ENCODE peak calls at places on chromosomes 11 and 22, in four cellular contexts. One of them, this sample, is unnamed.

GRCh38 chr11:35605691-35606090 is 12.6 kb upstream of the FJX1 start:
- DNase-seq in HepG2: no peak
- DNase-seq in K562: no peak
- DNase-seq in GM12878: no peak
- DNase-seq in this sample: no peak

GRCh38 chr22:35552186-35552842 is 11.7 kb downstream of the RASD2 start:
- DNase-seq in GM12878: no peak
- DNase-seq in K562: peak; percentile 80
- DNase-seq in HepG2: peak; percentile 23
- DNase-seq in this sample: peak; percentile 99

GRCh38 chr11:119356349-119357031 is 10.0 kb upstream of the MFRP start:
- DNase-seq in GM12878: no peak
- DNase-seq in K562: peak; percentile 89
- DNase-seq in HepG2: no peak
- DNase-seq in this sample: no peak

GRCh38 chr22:49321477-49322055 is 506.1 kb downstream of the BRD1 start:
- DNase-seq in K562: no peak
- DNase-seq in GM12878: no peak
- DNase-seq in HepG2: no peak
- DNase-seq in this sample: no peak

GRCh38 chr11:47714554-47715081 is 551 bp downstream of the AGBL2 start:
- DNase-seq in HepG2: no peak
- DNase-seq in GM12878: no peak
- DNase-seq in K562: no peak
- DNase-seq in this sample: no peak

GRCh38 chr11:28760676-28761390 is 652.6 kb downstream of the METTL15 start:
- DNase-seq in GM12878: no peak
- DNase-seq in K562: no peak
- DNase-seq in HepG2: no peak
- DNase-seq in this sample: no peak

GRCh38 chr11:71235719-71236118 is 16.7 kb downstream of the SHANK2 start:
- DNase-seq in GM12878: no peak
- DNase-seq in HepG2: no peak
- DNase-seq in K562: no peak
- DNase-seq in this sample: no peak

GRCh38 chr11:2653930-2654739 is 45.7 kb downstream of the KCNQ1OT1 start:
- DNase-seq in GM12878: no peak
- DNase-seq in HepG2: no peak
- DNase-seq in K562: no peak
- DNase-seq in this sample: peak; percentile 6

GRCh38 chr22:40593460-40594273 is 42.9 kb downstream of the MRTFA start:
- DNase-seq in GM12878: peak; percentile 68
- DNase-seq in K562: peak; percentile 27
- DNase-seq in HepG2: peak; percentile 25
- DNase-seq in this sample: no peak

GRCh38 chr11:117877120-117877784 is 794 bp upstream of the FXYD6 start:
- DNase-seq in K562: no peak
- DNase-seq in HepG2: no peak
- DNase-seq in GM12878: no peak
- DNase-seq in this sample: no peak

GRCh38 chr11:102494216-102494615 is 36.3 kb downstream of the MMP7 start:
- DNase-seq in HepG2: peak; percentile 94
- DNase-seq in K562: no peak
- DNase-seq in GM12878: no peak
- DNase-seq in this sample: no peak

GRCh38 chr11:34468209-34468841 is 29.6 kb downstream of the CAT start:
- DNase-seq in GM12878: no peak
- DNase-seq in HepG2: peak; percentile 30
- DNase-seq in K562: peak; percentile 64
- DNase-seq in this sample: peak; percentile 53
- TF ChIP-seq SP1 in GM12878: no peak
- TF ChIP-seq SP1 in HepG2: no peak
- TF ChIP-seq SP1 in K562: no peak
- TF ChIP-seq SP1 in this sample: no peak

DNA sequence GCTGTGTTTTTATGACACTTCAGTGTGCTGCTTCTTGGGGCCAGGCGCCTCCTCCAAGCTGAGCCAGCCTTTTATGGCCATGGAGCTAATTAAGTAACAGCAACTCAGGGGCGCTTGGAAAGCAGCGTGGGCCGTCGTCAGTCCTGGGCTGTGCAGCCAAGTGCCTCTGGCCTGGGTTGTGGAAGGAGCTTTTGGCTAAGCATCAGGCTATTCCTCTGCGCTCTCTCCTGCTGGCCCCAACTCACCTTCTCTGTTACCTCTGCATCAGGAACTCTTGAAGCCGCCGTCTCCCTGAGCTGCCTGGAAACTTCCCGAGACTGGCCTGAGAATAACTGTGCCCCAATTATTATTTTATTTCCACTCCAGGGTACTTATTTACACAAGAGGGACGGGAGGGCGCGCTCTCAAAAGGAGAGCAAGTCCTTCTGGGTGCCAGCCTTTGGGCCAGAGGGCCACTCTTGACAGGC is 38.7 kb upstream of the NAV2 start:
- DNase-seq in GM12878: no peak
- DNase-seq in HepG2: no peak
- DNase-seq in K562: no peak
- DNase-seq in this sample: peak; percentile 44
- TF ChIP-seq TARDBP in GM12878: no peak
- TF ChIP-seq TARDBP in HepG2: no peak
- TF ChIP-seq TARDBP in K562: no peak
- TF ChIP-seq TARDBP in this sample: no peak

GRCh38 chr11:70021586-70021985 is 56.5 kb upstream of the ANO1 start:
- DNase-seq in K562: no peak
- DNase-seq in GM12878: no peak
- DNase-seq in HepG2: no peak
- DNase-seq in this sample: no peak

GRCh38 chr11:70024036-70024772 is 53.9 kb upstream of the ANO1 start:
- DNase-seq in GM12878: no peak
- DNase-seq in K562: no peak
- DNase-seq in HepG2: no peak
- DNase-seq in this sample: no peak

GRCh38 chr11:70018816-70019215 is 59.3 kb upstream of the ANO1 start:
- DNase-seq in GM12878: no peak
- DNase-seq in HepG2: no peak
- DNase-seq in K562: no peak
- DNase-seq in this sample: no peak

GRCh38 chr11:70019576-70020011 is 58.5 kb upstream of the ANO1 start:
- DNase-seq in HepG2: no peak
- DNase-seq in K562: no peak
- DNase-seq in GM12878: no peak
- DNase-seq in this sample: no peak

GRCh38 chr11:70020336-70021214 is 57.5 kb upstream of the ANO1 start:
- DNase-seq in GM12878: no peak
- DNase-seq in HepG2: no peak
- DNase-seq in K562: peak; percentile 18
- DNase-seq in this sample: no peak
- TF ChIP-seq FOXM1 in GM12878: no peak
- TF ChIP-seq FOXM1 in HepG2: no peak
- TF ChIP-seq FOXM1 in K562: no peak
- TF ChIP-seq FOXM1 in this sample: no peak

GRCh38 chr11:64588701-64589100 is 2.3 kb upstream of the SLC22A12 start:
- DNase-seq in HepG2: no peak
- DNase-seq in K562: no peak
- DNase-seq in GM12878: no peak
- DNase-seq in this sample: no peak

GRCh38 chr11:64582885-64583284 is 8.1 kb upstream of the SLC22A12 start:
- DNase-seq in K562: no peak
- DNase-seq in HepG2: no peak
- DNase-seq in GM12878: no peak
- DNase-seq in this sample: no peak

GRCh38 chr11:64583296-64584262 is 7.4 kb upstream of the SLC22A12 start:
- DNase-seq in GM12878: no peak
- DNase-seq in HepG2: no peak
- DNase-seq in K562: peak; percentile 38
- DNase-seq in this sample: no peak

GRCh38 chr11:64581057-64581523 is 9.9 kb upstream of the SLC22A12 start:
- DNase-seq in HepG2: peak; percentile 41
- DNase-seq in GM12878: no peak
- DNase-seq in K562: no peak
- DNase-seq in this sample: no peak

DNA sequence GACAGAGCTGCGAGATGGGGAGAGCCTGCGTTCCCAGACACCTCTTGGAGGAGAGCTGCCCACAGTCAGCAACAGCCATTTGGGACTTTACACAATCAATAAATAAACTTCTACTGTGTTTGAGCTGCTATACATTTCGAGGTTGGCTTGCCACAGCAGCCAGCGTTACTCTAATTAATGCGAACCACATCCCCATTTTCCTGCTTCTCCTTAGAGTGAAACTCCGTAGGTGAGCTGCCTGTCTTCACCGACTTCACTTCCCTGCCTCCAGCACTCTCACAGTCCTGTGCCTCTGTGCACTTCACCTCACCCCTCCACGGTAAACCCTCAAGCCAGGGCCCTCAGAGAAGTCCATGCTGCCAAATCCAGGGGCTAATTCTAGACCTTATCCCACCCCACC is 5.9 kb upstream of the SLC22A12 start:
- DNase-seq in K562: no peak
- DNase-seq in GM12878: no peak
- DNase-seq in HepG2: no peak
- DNase-seq in this sample: no peak
- TF ChIP-seq SP1 in K562: no peak
- TF ChIP-seq SP1 in GM12878: no peak
- TF ChIP-seq SP1 in HepG2: no peak
- TF ChIP-seq SP1 in this sample: no peak

This sample was measured in HEK293T.